ENCODE peak calls at places on chromosome 16, in eight cellular contexts. D, R, J, O, K, F, C and G are unnamed samples.

GRCh38 chr16:49271363-49271762 is 10.3 kb downstream of the CBLN1 start:
- DNase-seq in D (no peak), R (no peak), J (no peak), O (no peak), K (no peak), F (no peak), C (no peak), G (no peak)

GRCh38 chr16:68079616-68080344 is 5.4 kb upstream of the NFATC3 start:
- DNase-seq in D (peak; percentile 54), R (no peak), J (peak; percentile 64), O (no peak), K (peak; percentile 89), F (peak; percentile 79), C (peak; percentile 86), G (peak; percentile 54)

GRCh38 chr16:4393243-4393606 is 21.6 kb downstream of the VASN start:
- DNase-seq in D (peak; percentile 69), R (no peak), J (no peak), O (no peak), K (no peak), F (no peak), C (no peak), G (no peak)

GRCh38 chr16:70725024-70725911 is 39.4 kb upstream of the MTSS2 start:
- DNase-seq in D (no peak), R (no peak), J (peak; percentile 70), O (no peak), K (no peak), F (peak; percentile 73), C (peak; percentile 27), G (peak; percentile 39)

GRCh38 chr16:30068333-30068732 is 2.8 kb downstream of the ALDOA start:
- DNase-seq in D (no peak), R (no peak), J (no peak), O (no peak), K (no peak), F (no peak), C (no peak), G (no peak)

GRCh38 chr16:17633146-17633966 is 162.6 kb upstream of the XYLT1 start:
- DNase-seq in D (no peak), R (no peak), J (no peak), O (no peak), K (no peak), F (no peak), C (no peak), G (no peak)

GRCh38 chr16:21946889-21947635 is 6.1 kb upstream of the UQCRC2 start:
- DNase-seq in D (no peak), R (no peak), J (no peak), O (no peak), K (no peak), F (no peak), C (no peak), G (no peak)

GRCh38 chr16:55280622-55281021 is 43.4 kb upstream of the IRX6 start:
- DNase-seq in D (no peak), R (no peak), J (no peak), O (no peak), K (no peak), F (no peak), C (no peak), G (no peak)

GRCh38 chr16:68376590-68376989 is 65.8 kb downstream of the PRMT7 start:
- DNase-seq in D (no peak), R (no peak), J (no peak), O (no peak), K (peak; percentile 51), F (no peak), C (no peak), G (no peak)

GRCh38 chr16:72241930-72242329 is 70.0 kb upstream of the PMFBP1 start:
- DNase-seq in D (no peak), R (peak; percentile 35), J (peak; percentile 15), O (peak; percentile 55), K (no peak), F (no peak), C (no peak), G (no peak)

GRCh38 chr16:50371936-50372595 is 3.3 kb upstream of the BRD7 start:
- DNase-seq in D (no peak), R (no peak), J (peak; percentile 37), O (no peak), K (no peak), F (no peak), C (no peak), G (no peak)

GRCh38 chr16:57680842-57681241 is 12.7 kb downstream of the ADGRG3 start:
- DNase-seq in D (no peak), R (no peak), J (no peak), O (no peak), K (no peak), F (no peak), C (no peak), G (no peak)

GRCh38 chr16:86672215-86672863 is 94.0 kb downstream of the FOXL1 start:
- DNase-seq in D (no peak), R (no peak), J (no peak), O (no peak), K (no peak), F (no peak), C (no peak), G (no peak)
- TF ChIP-seq POLR2A in D (no peak), R (no peak), J (no peak), O (no peak), K (no peak), F (no peak), C (no peak), G (no peak)

DNA sequence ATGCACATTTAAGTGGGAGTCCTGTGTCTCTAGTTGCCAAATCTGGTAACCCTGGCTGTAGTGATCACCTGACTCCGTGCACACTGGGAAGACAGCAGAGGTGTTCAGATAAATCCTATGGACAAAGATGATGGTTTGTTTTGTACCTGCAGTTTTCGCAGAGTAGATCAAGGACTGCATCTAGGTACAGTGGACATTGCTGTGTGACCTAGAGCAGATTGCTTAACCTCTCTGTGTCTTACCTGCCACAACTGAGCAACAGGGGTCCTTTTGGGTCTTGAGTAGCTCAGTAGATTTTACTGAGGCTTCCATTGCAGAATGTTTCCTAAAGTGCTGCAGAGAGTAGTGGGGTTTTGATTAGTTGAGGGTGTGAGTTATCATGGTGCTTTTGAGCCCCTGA is 160.8 kb downstream of the SHISA9 start:
- DNase-seq in D (no peak), R (no peak), J (no peak), O (no peak), K (no peak), F (no peak), C (no peak), G (no peak)
- TF ChIP-seq POLR2A in D (no peak), R (no peak), J (no peak), O (no peak), K (no peak), F (no peak), C (no peak), G (no peak)

GRCh38 chr16:589658-590159 is at the start of gene RAB40C:
- DNase-seq in D (peak; percentile 98), R (peak; percentile 93), J (peak; percentile 100), O (peak; percentile 97), K (peak; percentile 100), F (peak; percentile 99), C (peak; percentile 99), G (peak; percentile 99)
- TF ChIP-seq POLR2A in D (no peak), R (no peak), J (no peak), O (peak; percentile 16), K (no peak), F (no peak), C (no peak), G (no peak)

DNA sequence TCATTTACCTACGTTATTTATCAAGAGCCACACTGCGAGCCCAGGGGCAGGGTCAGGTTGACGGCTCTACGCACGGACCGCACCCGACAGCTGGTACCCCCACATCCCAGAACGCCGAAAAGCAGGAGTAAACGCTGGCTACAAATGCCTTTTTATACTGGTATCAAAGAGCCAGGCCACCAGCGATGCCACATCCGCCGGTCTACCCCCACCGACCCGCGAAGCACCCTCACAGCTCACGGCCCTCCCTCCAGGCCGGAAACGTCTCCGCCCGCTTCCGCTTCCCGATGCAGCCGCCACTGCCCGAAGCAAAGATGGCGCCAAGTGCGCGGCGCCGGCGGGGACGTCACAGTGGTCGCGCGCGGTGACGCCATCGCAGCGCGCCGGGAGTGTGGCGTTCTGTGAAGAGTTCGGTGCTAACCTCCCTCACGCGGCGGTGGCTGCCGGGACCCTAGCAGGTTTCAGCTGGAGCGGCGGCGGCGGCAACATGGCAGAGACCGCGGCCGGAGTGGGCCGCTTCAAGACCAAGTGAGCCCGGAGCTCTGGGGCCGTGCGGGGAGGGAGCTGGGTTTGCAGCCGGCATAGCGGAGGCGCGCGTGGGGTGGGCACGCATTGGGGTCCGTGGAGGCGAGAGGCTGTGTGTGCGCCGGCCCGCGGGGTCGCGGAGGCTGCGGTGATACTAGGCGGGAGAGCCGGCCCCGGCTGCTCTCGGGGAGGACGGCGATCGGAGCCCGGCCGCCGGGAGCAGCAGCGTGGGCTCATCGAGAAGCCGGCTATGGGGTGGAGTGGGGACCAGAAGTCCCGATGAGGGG is at the start of gene TBL3:
- DNase-seq in D (peak; percentile 94), R (peak; percentile 91), J (peak; percentile 93), O (peak; percentile 92), K (peak; percentile 97), F (peak; percentile 90), C (peak; percentile 93), G (peak; percentile 87)
- TF ChIP-seq POLR2A in D (no peak), R (peak; percentile 88), J (peak; percentile 84), O (peak; percentile 94), K (peak; percentile 90), F (peak; percentile 91), C (peak; percentile 94), G (peak; percentile 93)

GRCh38 chr16:66919569-66920472 is 1.1 kb upstream of the CDH16 start:
- DNase-seq in D (no peak), R (no peak), J (no peak), O (no peak), K (no peak), F (no peak), C (no peak), G (no peak)
- TF ChIP-seq POLR2A in D (no peak), R (no peak), J (no peak), O (no peak), K (no peak), F (no peak), C (no peak), G (no peak)

DNA sequence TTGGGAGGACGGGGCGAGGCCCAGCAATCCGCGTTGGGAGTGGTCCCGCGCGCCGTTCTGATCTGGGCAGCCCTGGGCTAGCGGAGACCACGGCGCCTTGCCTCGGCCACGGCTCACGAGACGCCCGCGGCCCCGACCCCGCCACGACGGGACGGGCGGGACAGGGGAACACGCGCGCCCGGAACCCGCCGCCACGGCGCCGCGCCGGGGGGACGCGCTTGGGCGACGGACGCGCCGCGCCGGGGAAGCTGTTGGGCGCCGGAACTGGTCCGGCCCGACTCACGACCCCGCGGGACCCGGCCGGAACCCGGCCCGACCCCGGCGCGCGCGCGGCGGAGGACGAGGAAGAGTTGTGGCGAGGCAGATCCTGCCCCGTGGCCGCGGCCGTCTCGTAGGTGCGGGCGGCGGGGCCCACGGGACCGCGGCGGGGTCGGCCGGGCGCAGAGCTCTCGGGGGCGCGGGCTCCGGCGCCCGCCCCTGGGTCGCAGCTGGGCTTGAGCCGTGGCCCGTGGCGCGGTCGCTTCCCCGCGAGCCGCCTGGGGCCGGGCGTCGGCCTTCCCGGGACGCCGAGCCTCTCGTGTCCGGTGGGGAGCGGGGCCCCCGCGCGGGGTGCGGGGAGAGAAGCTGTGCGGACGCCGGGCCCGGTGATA is at the start of gene ACSF3:
- DNase-seq in D (peak; percentile 72), R (peak; percentile 68), J (peak; percentile 71), O (peak; percentile 41), K (peak; percentile 89), F (peak; percentile 24), C (peak; percentile 68), G (peak; percentile 35)
- TF ChIP-seq POLR2A in D (no peak), R (peak; percentile 43), J (no peak), O (peak; percentile 35), K (no peak), F (peak; percentile 13), C (peak; percentile 41), G (no peak)